ENCODE peak calls at places on chromosomes 6 and 20, in seven cellular contexts. V is nephron progenitor cell, A is tibial nerve, N is cardiac muscle cell, R is HepG2, Y is upper lobe of right lung, W is glutamatergic neuron. J is an unnamed sample.

GRCh38 chr6:105669232-105669631 is 266.4 kb upstream of the PREP start:
- DNase-seq in V (no peak), A (no peak), N (no peak), W (no peak), R (no peak), Y (no peak), J (no peak)

GRCh38 chr6:169487579-169488205 is 214.1 kb downstream of the WDR27 start:
- DNase-seq in W (no peak), Y (no peak), A (no peak), R (no peak), V (no peak), N (peak; percentile 53), J (no peak)

GRCh38 chr6:79034865-79035264 is 43.2 kb downstream of the PHIP start:
- DNase-seq in W (no peak), A (no peak), Y (no peak), V (no peak), N (no peak), R (no peak), J (no peak)

GRCh38 chr20:45944965-45945677 is 10.6 kb downstream of the PCIF1 start:
- DNase-seq in R (no peak), W (no peak), A (no peak), Y (no peak), N (no peak), V (no peak), J (no peak)

GRCh38 chr6:46689657-46690056 is 2.0 kb downstream of the TDRD6 start:
- DNase-seq in N (no peak), W (no peak), A (no peak), R (no peak), Y (no peak), V (no peak), J (no peak)

GRCh38 chr6:134340574-134340973 is 22.7 kb upstream of the SGK1 start:
- DNase-seq in A (no peak), N (peak; percentile 43), W (no peak), R (no peak), V (no peak), Y (no peak), J (no peak)

GRCh38 chr6:135586388-135586787 is 88.8 kb upstream of the AHI1 start:
- DNase-seq in V (no peak), W (no peak), N (no peak), A (no peak), R (no peak), Y (no peak), J (no peak)

GRCh38 chr20:47493954-47494293 is 7.8 kb upstream of the NCOA3 start:
- DNase-seq in R (no peak), W (no peak), A (no peak), V (no peak), N (no peak), Y (no peak), J (no peak)

GRCh38 chr6:144027927-144028587 is 20.0 kb upstream of the PLAGL1 start:
- DNase-seq in W (no peak), V (no peak), N (no peak), R (no peak), Y (no peak), A (no peak), J (no peak)

GRCh38 chr6:90194371-90194841 is 102.2 kb downstream of the BACH2 start:
- DNase-seq in A (no peak), Y (no peak), W (no peak), R (no peak), N (no peak), V (no peak), J (no peak)

GRCh38 chr6:215335-216034 is 76.8 kb upstream of the DUSP22 start:
- DNase-seq in Y (peak; percentile 70), V (no peak), W (no peak), R (no peak), N (no peak), A (no peak), J (no peak)

GRCh38 chr20:7585126-7585679 is 355.1 kb downstream of the HAO1 start:
- DNase-seq in N (peak; percentile 2), W (no peak), V (no peak), A (no peak), R (peak; percentile 77), Y (no peak), J (no peak)

GRCh38 chr6:115554060-115554459 is 506.6 kb downstream of the FRK start:
- DNase-seq in Y (no peak), A (no peak), N (no peak), W (no peak), R (no peak), V (no peak), J (no peak)

GRCh38 chr6:37207903-37208456 is 38.0 kb downstream of the PIM1 start:
- DNase-seq in A (peak; percentile 82), V (peak; percentile 79), N (peak; percentile 88), R (peak; percentile 87), W (peak; percentile 88), Y (peak; percentile 89), J (peak; percentile 75)

GRCh38 chr20:48791666-48792071 is 36.1 kb downstream of the PREX1 start:
- DNase-seq in Y (peak; percentile 44), W (no peak), A (no peak), N (peak; percentile 83), V (no peak), R (no peak), J (no peak)

DNA sequence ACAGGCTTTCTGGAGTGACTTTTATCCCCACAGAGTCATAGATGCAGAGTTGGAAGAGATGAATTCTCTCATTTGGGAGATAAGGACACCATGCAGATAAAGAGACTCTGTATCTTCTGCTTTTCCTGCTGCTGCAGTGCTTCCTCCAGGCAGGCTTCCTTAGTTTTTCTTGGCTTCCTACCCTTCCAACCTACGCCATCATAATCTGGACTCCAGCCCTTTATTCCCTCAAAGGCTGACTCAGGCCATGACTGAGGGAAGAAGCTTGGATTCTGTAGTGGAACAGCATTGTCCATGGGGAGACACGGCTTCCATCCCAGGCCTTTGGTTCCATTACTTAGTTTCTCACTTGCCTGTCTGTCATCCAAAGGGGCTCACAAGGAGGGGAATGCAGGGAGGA is 6.5 kb upstream of the RNF24 start:
- DNase-seq in R (no peak), A (no peak), Y (no peak), V (no peak), W (no peak), N (peak; percentile 53), J (no peak)
- TF ChIP-seq CTCF in R (no peak), A (no peak), Y (no peak), V (no peak), W (no peak), N (no peak), J (no peak)

GRCh38 chr20:35478804-35479472 is 23.5 kb downstream of the CEP250 start:
- DNase-seq in Y (no peak), R (peak; percentile 77), V (no peak), W (peak; percentile 55), N (peak; percentile 13), A (no peak), J (no peak)
- TF ChIP-seq CTCF in Y (no peak), R (peak; percentile 87), V (no peak), W (no peak), N (no peak), A (no peak), J (no peak)

DNA sequence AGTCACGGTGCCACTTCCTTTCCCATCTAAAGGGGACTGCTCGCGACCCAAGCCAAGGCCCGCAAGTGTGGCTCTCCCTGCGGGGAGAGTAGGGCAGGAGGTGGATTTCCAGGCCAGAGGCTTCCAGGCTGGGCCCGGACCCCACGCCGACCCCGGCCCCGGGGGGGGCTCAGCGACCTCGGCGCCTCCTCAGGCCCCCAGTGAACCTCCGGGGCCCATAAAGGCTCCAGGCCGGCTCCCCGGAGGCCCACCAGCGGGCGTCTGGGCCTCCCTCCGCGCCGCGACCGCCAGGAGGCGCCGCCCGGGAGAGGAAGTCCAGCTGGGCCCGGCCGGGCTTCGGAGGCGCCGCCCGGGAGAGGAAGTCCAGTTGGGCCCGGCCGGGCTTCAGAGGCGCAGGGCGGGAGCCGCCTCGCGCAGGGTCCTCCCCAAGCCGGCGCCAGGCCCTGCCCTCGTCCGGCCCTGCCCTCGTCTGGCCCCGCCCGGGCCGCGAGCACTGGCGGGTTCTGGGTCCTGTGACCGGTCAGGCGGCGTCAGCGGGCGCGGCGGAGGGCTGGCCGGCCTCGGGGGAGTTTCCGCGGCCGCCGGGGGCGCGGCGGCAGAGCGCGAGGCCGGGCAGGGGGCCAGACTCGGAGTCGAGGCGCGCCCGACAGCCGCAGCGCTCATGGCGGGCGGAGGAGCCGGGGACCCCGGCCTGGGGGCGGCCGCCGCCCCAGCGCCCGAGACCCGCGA is at the start of gene RAB32:
- DNase-seq in A (peak; percentile 80), V (peak; percentile 87), Y (peak; percentile 98), N (peak; percentile 98), W (peak; percentile 86), R (peak; percentile 89), J (peak; percentile 71)
- TF ChIP-seq CTCF in A (peak; percentile 93), V (peak; percentile 62), Y (peak; percentile 79), N (peak; percentile 71), W (peak; percentile 73), R (peak; percentile 74), J (peak; percentile 16)

DNA sequence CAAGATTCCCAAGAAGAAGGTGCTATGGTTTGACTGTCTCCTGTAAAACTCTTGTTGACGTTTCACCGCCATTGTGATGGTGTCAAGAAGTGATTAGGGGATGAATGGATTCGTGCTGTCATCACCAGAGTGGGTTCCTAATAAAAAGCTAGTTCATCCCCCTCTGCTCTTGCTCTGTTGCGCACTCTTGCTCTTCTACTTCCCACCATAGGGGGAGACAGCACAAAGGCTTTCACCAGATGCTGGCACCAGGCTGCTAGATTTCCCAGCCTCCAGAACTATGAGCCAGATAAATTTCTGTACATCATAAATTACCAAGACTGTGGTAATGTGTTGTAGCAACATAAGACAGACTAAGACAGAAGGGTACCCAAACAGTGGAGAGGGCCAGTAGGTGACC is 21.6 kb upstream of the CCDC28A start:
- DNase-seq in Y (no peak), W (no peak), V (no peak), R (no peak), N (no peak), A (no peak), J (no peak)
- TF ChIP-seq CTCF in Y (no peak), W (no peak), V (peak; percentile 25), R (no peak), N (peak; percentile 8), A (no peak), J (no peak)

GRCh38 chr6:160348209-160348551 is at the start of gene SLC22A3:
- DNase-seq in R (no peak), V (peak; percentile 74), A (no peak), W (peak; percentile 58), Y (peak; percentile 84), N (peak; percentile 43), J (no peak)

GRCh38 chr6:160344281-160344680 is 3.9 kb upstream of the SLC22A3 start:
- DNase-seq in Y (no peak), R (no peak), W (no peak), V (no peak), N (no peak), A (no peak), J (no peak)

GRCh38 chr6:160349837-160350236 is 1.7 kb downstream of the SLC22A3 start:
- DNase-seq in Y (no peak), A (no peak), V (no peak), R (no peak), N (peak; percentile 15), W (no peak), J (no peak)

GRCh38 chr6:160347259-160348208 is 644 bp upstream of the SLC22A3 start:
- DNase-seq in N (no peak), A (no peak), W (peak; percentile 27), Y (peak; percentile 75), R (no peak), V (no peak), J (no peak)

GRCh38 chr6:160348552-160349441 is 619 bp downstream of the SLC22A3 start:
- DNase-seq in V (peak; percentile 55), R (peak; percentile 87), N (peak; percentile 51), A (no peak), W (peak; percentile 56), Y (peak; percentile 85), J (no peak)
- TF ChIP-seq CTCF in V (no peak), R (peak; percentile 31), N (peak; percentile 14), A (no peak), W (peak; percentile 18), Y (no peak), J (no peak)

J was measured in GM20000.